ENCODE peak calls at places on chromosomes 12 and 14, in eight cellular contexts. D is HCT116, G is Calu3, S is IMR-90, F is endothelial cell, K is choroid plexus epithelial cell, L is HFFc6, Y is lower lobe of right lung. N is an unnamed sample.

GRCh38 chr12:106179086-106179485 is 40.3 kb upstream of the NUAK1 start:
- DNase-seq in G (no peak), K (no peak), D (no peak), F (no peak), S (no peak), Y (no peak), L (no peak), N (no peak)

GRCh38 chr14:47935332-47935731 is 259.9 kb upstream of the MDGA2 start:
- DNase-seq in G (no peak), L (no peak), S (no peak), F (no peak), D (no peak), Y (no peak), K (no peak), N (no peak)

GRCh38 chr14:49849213-49849847 is 3.3 kb downstream of the NEMF start:
- DNase-seq in F (no peak), L (no peak), S (no peak), K (no peak), D (no peak), G (no peak), Y (no peak), N (no peak)

GRCh38 chr14:100861188-100861936 is 35.4 kb downstream of the MEG3 start:
- DNase-seq in F (no peak), L (no peak), D (no peak), Y (peak; percentile 30), G (no peak), S (no peak), K (peak; percentile 58), N (no peak)

GRCh38 chr14:89572566-89573398 is 155.7 kb upstream of the FOXN3 start:
- DNase-seq in D (no peak), Y (no peak), F (no peak), K (no peak), G (no peak), L (no peak), S (no peak), N (no peak)

GRCh38 chr12:2390133-2390532 is 337.3 kb downstream of the CACNA1C start:
- DNase-seq in Y (no peak), D (no peak), K (no peak), S (no peak), G (no peak), L (peak; percentile 9), F (no peak), N (no peak)

GRCh38 chr14:28751467-28752058 is 15.0 kb upstream of the FOXG1 start:
- DNase-seq in F (peak; percentile 66), G (peak; percentile 65), S (peak; percentile 49), K (peak; percentile 82), L (peak; percentile 50), D (peak; percentile 7), Y (no peak), N (no peak)

GRCh38 chr14:75837151-75837787 is 144.5 kb downstream of the TGFB3 start:
- DNase-seq in S (no peak), F (no peak), K (peak; percentile 81), L (peak; percentile 4), G (no peak), D (no peak), Y (no peak), N (no peak)

GRCh38 chr14:103861413-103862392 is 14.3 kb upstream of the PPP1R13B start:
- DNase-seq in S (no peak), F (no peak), L (no peak), D (no peak), K (no peak), Y (peak; percentile 27), G (no peak), N (no peak)
- TF ChIP-seq CTCF in S (no peak), F (no peak), L (peak; percentile 28), D (no peak), K (no peak), Y (no peak), G (no peak), N (no peak)

GRCh38 chr12:69540606-69541386 is 44.5 kb upstream of the CCT2 start:
- DNase-seq in Y (no peak), F (no peak), K (peak; percentile 81), L (peak; percentile 92), S (peak; percentile 84), D (no peak), G (no peak), N (no peak)
- TF ChIP-seq CTCF in Y (no peak), F (no peak), K (peak; percentile 31), L (peak; percentile 54), S (peak; percentile 39), D (no peak), G (no peak), N (no peak)

GRCh38 chr14:54342806-54343205 is 54.0 kb upstream of the CDKN3 start:
- DNase-seq in F (no peak), D (no peak), K (peak; percentile 13), G (no peak), Y (no peak), L (no peak), S (no peak), N (no peak)

GRCh38 chr14:54339771-54340170 is 57.0 kb upstream of the CDKN3 start:
- DNase-seq in F (no peak), Y (no peak), S (no peak), K (no peak), G (no peak), L (no peak), D (no peak), N (no peak)

GRCh38 chr14:54337314-54337713 is 59.5 kb upstream of the CDKN3 start:
- DNase-seq in G (no peak), S (no peak), F (no peak), Y (no peak), D (no peak), K (no peak), L (no peak), N (no peak)

GRCh38 chr14:54335569-54336155 is 61.1 kb upstream of the CDKN3 start:
- DNase-seq in K (no peak), D (no peak), Y (no peak), S (no peak), F (no peak), G (no peak), L (no peak), N (no peak)

DNA sequence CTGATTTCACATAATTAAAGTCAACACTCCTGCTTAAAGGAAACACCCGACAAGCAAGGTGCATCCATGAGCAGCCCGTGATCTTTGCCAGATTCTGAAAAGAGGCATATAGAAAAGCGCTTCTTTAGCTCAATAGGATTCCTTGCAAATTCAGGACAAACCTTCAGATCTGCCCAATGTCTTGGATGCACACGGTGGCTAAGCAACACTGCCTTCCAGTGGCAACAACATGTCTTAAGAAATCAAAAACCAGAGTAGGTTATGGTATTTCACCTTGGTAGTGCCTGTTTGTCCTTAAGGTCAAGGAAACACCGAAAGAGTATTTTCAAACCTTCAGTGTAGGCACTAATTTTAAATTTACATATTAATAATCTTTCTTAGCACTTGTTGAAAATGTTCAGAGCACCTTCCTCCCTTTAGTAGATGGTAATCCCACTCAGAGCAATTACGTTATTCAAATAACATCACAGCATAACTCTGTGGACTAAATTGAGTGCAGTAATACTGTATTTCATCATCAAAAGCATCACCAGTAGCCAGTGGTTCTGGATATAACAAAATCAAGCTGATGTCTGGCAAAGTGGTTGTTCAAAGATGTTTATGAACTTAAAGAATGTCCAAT is 58.0 kb upstream of the CDKN3 start:
- DNase-seq in Y (no peak), G (peak; percentile 12), D (peak; percentile 55), K (peak; percentile 85), F (peak; percentile 37), S (peak; percentile 57), L (peak; percentile 18), N (no peak)
- TF ChIP-seq CTCF in Y (peak; percentile 25), G (peak; percentile 31), D (peak; percentile 62), K (peak; percentile 79), F (peak; percentile 19), S (peak; percentile 63), L (peak; percentile 77), N (no peak)

GRCh38 chr12:26434299-26434915 is 239.0 kb downstream of the SSPN start:
- DNase-seq in F (peak; percentile 41), S (peak; percentile 68), K (peak; percentile 81), L (peak; percentile 69), Y (no peak), G (peak; percentile 34), D (peak; percentile 61), N (no peak)
- TF ChIP-seq CTCF in F (peak; percentile 73), S (peak; percentile 81), K (peak; percentile 81), L (peak; percentile 86), Y (peak; percentile 61), G (peak; percentile 78), D (peak; percentile 91), N (peak; percentile 86)

GRCh38 chr14:103100281-103101121 is 6.0 kb downstream of the EXOC3L4 start:
- DNase-seq in F (no peak), K (no peak), S (no peak), D (no peak), G (no peak), L (no peak), Y (no peak), N (no peak)
- TF ChIP-seq CTCF in F (no peak), K (no peak), S (no peak), D (no peak), G (no peak), L (no peak), Y (no peak), N (no peak)

DNA sequence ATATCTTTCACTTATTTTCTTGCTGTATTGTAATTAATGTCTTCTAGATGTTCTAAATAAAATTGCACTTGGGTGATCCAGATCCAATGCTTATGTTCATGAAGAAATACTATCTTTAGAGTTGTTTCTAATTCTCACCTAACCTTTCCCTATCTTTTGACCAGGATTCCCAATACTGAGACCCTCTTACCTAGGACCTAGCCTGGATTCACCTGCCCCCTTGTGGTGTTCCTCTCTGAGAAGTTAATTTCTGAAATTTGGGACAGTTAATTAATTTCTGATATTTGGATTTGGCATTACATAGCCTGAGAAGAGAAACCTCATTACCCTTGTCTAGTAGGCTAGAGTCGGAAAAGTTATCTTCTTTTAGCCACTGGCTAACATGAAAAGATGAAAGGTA is 29.5 kb downstream of the FOXA1 start:
- DNase-seq in S (no peak), F (no peak), D (no peak), L (no peak), Y (no peak), G (peak; percentile 57), K (no peak), N (no peak)
- TF ChIP-seq CTCF in S (peak; percentile 16), F (peak; percentile 47), D (peak; percentile 37), L (peak; percentile 62), Y (peak; percentile 17), G (peak; percentile 48), K (peak; percentile 52), N (no peak)

DNA sequence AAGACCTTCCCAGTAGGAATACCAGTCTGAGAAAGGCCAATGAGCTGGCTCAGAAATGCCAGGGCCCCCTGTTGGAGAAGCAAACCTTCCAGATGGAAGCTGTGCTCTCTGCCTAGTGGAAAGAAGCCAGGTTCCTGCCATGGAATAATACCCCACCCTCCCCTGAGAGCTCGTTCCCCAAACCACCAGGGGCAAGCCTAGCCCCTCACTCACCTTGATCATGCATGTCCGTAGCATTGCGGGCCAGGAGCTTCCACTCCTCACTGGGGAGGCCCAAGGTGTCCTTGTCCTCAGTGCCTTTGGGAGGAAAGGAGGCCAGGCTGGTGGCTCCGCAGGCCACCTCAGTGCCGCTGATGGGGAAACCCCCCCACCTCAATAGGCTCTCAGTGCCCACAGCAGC is 20.1 kb downstream of the AHSA1 start:
- DNase-seq in G (no peak), K (no peak), D (no peak), S (no peak), F (no peak), Y (no peak), L (no peak), N (no peak)
- TF ChIP-seq CTCF in G (no peak), K (no peak), D (no peak), S (no peak), F (no peak), Y (no peak), L (no peak), N (no peak)

GRCh38 chr12:29510591-29511174 is 13.2 kb upstream of the OVCH1 start:
- DNase-seq in L (no peak), Y (no peak), G (no peak), S (no peak), K (no peak), D (no peak), F (no peak), N (no peak)
- TF ChIP-seq CTCF in L (no peak), Y (no peak), G (no peak), S (no peak), K (no peak), D (no peak), F (no peak), N (no peak)